ENCODE peak calls at places on chromosome 13, in nine cellular contexts. M is activated CD4-positive, alpha-beta T cell treated with anti-CD3 and anti-CD28 coated beads for 24 hours; C is stimulated activated CD4-positive, alpha-beta T cell treated with anti-CD3 and anti-CD28 coated beads, Interleukin-4, amount 100 ng/mL, for 24 hours; X is NCI-H526; O is activated naive CD4-positive, alpha-beta T cell treated with anti-CD3 and anti-CD28 coated beads, Interleukin-2, amount 50 U/mL, for 16 hours; N is tibial artery; W is CD4-positive, alpha-beta T cell; U is NCI-H82; Z is retinal pigment epithelial cell. E is an unnamed sample.

GRCh38 chr13:39942901-39943273 is 287.4 kb downstream of the COG6 start:
- DNase-seq in M (peak), C (peak), X (peak), O (peak), N (peak), W (peak), U (peak), Z (peak), E (peak)

GRCh38 chr13:34883381-34883780 is 58.7 kb upstream of the NBEA start:
- DNase-seq in M (no peak), C (no peak), X (no peak), O (no peak), N (no peak), W (no peak), U (no peak), Z (no peak), E (no peak)

GRCh38 chr13:74015137-74015536 is 119.1 kb downstream of the KLF12 start:
- DNase-seq in M (no peak), C (no peak), X (no peak), O (no peak), N (no peak), W (no peak), U (peak), Z (no peak), E (no peak)

GRCh38 chr13:78430166-78430791 is 173.1 kb downstream of the POU4F1 start:
- DNase-seq in M (no peak), C (no peak), X (no peak), O (no peak), N (no peak), W (no peak), U (no peak), Z (no peak), E (no peak)

GRCh38 chr13:111572956-111573355 is 252.5 kb downstream of the TEX29 start:
- DNase-seq in M (no peak), C (no peak), X (peak), O (no peak), N (no peak), W (no peak), U (no peak), Z (no peak), E (no peak)

GRCh38 chr13:76944457-76944856 is 3.9 kb upstream of the ACOD1 start:
- DNase-seq in M (no peak), C (no peak), X (no peak), O (no peak), N (no peak), W (no peak), U (no peak), Z (no peak), E (no peak)

GRCh38 chr13:23889598-23890224 is 511 bp upstream of the MIPEP start:
- DNase-seq in M (no peak), C (no peak), X (peak), O (no peak), N (no peak), W (no peak), U (peak), Z (peak), E (no peak)

GRCh38 chr13:46605824-46606554 is 53.0 kb downstream of the LRCH1 start:
- DNase-seq in M (no peak), C (no peak), X (no peak), O (no peak), N (no peak), W (no peak), U (no peak), Z (no peak), E (no peak)

GRCh38 chr13:66009241-66009640 is 1220.9 kb downstream of the PCDH9 start:
- DNase-seq in M (no peak), C (no peak), X (no peak), O (no peak), N (no peak), W (no peak), U (no peak), Z (no peak), E (no peak)

GRCh38 chr13:51935326-51936171 is 73.8 kb downstream of the CCDC70 start:
- DNase-seq in M (no peak), C (no peak), X (peak), O (no peak), N (no peak), W (no peak), U (peak), Z (no peak), E (peak)

GRCh38 chr13:37615271-37615670 is 16.7 kb upstream of the POSTN start:
- DNase-seq in M (no peak), C (no peak), X (no peak), O (no peak), N (no peak), W (no peak), U (no peak), Z (no peak), E (no peak)

GRCh38 chr13:23427342-23428182 is 5.9 kb downstream of the SACS start:
- DNase-seq in M (no peak), C (no peak), X (no peak), O (no peak), N (peak), W (no peak), U (no peak), Z (no peak), E (no peak)

GRCh38 chr13:50594276-50594970 is 249.1 kb downstream of the DLEU7 start:
- DNase-seq in M (peak), C (peak), X (peak), O (no peak), N (no peak), W (no peak), U (peak), Z (no peak), E (no peak)